ENCODE peak calls at places on chromosomes 3 and 15, in ten cellular contexts. L is heart left ventricle, T is lower leg skin, S is ovary, D is stomach, F is transverse colon, Q is breast epithelium, B is gastrocnemius medialis, G is NB4, H is esophagus squamous epithelium. C is an unnamed sample.

GRCh38 chr15:23687143-23687470 is at the start of gene NDN:
- DNase-seq in H (no peak), G (no peak), T (no peak), F (peak; percentile 41), B (no peak), S (peak; percentile 71), Q (no peak), L (peak; percentile 47), D (peak; percentile 43), C (no peak)

GRCh38 chr3:153209596-153209995 is 47.6 kb downstream of the RAP2B start:
- DNase-seq in G (peak; percentile 94), B (no peak), T (no peak), F (no peak), H (no peak), D (no peak), Q (no peak), S (no peak), L (peak; percentile 50), C (no peak)

GRCh38 chr3:111859061-111859973 is at the start of gene PHLDB2:
- DNase-seq in F (peak; percentile 56), S (peak; percentile 79), H (no peak), G (peak; percentile 5), L (peak; percentile 88), T (peak; percentile 95), B (peak; percentile 24), Q (peak; percentile 91), D (peak; percentile 45), C (no peak)

GRCh38 chr3:120172070-120172469 is 77.8 kb upstream of the GSK3B start:
- DNase-seq in G (no peak), Q (no peak), B (peak; percentile 11), D (no peak), L (no peak), T (no peak), F (no peak), S (no peak), H (no peak), C (peak; percentile 69)

GRCh38 chr3:152779649-152780048 is 55.3 kb upstream of the P2RY1 start:
- DNase-seq in B (no peak), G (no peak), D (no peak), L (no peak), Q (no peak), F (no peak), S (no peak), T (no peak), H (no peak), C (no peak)

GRCh38 chr3:150956376-150956775 is 16.2 kb downstream of the CLRN1 start:
- DNase-seq in Q (no peak), H (no peak), F (no peak), T (no peak), D (no peak), S (no peak), L (no peak), G (peak; percentile 14), B (no peak), C (no peak)

GRCh38 chr15:25738171-25738792 is 124.8 kb downstream of the ATP10A start:
- DNase-seq in B (no peak), G (peak; percentile 70), Q (no peak), D (no peak), L (no peak), T (no peak), F (no peak), H (no peak), S (no peak), C (peak; percentile 87)

GRCh38 chr3:127694467-127695215 is 21.9 kb downstream of the ABTB1 start:
- DNase-seq in G (peak; percentile 65), D (peak; percentile 86), Q (no peak), H (no peak), F (peak; percentile 43), S (peak; percentile 18), B (peak; percentile 74), L (peak; percentile 84), T (no peak), C (no peak)

GRCh38 chr3:114310701-114311100 is 16.9 kb downstream of the TIGIT start:
- DNase-seq in D (no peak), T (no peak), L (no peak), Q (no peak), F (no peak), S (no peak), G (no peak), B (no peak), H (no peak), C (no peak)

GRCh38 chr3:164465172-164465571 is 613.1 kb downstream of the SI start:
- DNase-seq in T (no peak), B (no peak), Q (no peak), D (no peak), S (no peak), F (no peak), G (no peak), L (no peak), H (no peak), C (no peak)

GRCh38 chr3:52532517-52532837 is 1.2 kb downstream of the NT5DC2 start:
- DNase-seq in L (no peak), B (no peak), G (peak; percentile 74), Q (no peak), S (peak; percentile 48), T (peak; percentile 86), H (no peak), F (peak; percentile 62), D (peak; percentile 41), C (no peak)
- TF ChIP-seq POLR2A in L (no peak), B (no peak), G (no peak), Q (no peak), S (no peak), T (no peak), H (no peak), F (no peak), D (no peak), C (no peak)

GRCh38 chr3:194671900-194672808 is at the start of gene LSG1:
- DNase-seq in Q (peak; percentile 86), T (peak; percentile 98), S (peak; percentile 89), F (peak; percentile 94), D (peak; percentile 92), G (peak; percentile 96), L (peak; percentile 92), H (peak; percentile 63), B (peak; percentile 84), C (no peak)
- TF ChIP-seq POLR2A in Q (no peak), T (no peak), S (peak; percentile 47), F (peak; percentile 51), D (no peak), G (no peak), L (peak; percentile 39), H (peak; percentile 29), B (peak; percentile 64), C (no peak)

GRCh38 chr15:66703540-66703941 is 1.5 kb downstream of the SMAD6 start:
- DNase-seq in G (peak; percentile 74), D (peak; percentile 52), F (peak; percentile 46), Q (no peak), T (no peak), B (no peak), S (peak; percentile 57), H (no peak), L (peak; percentile 61), C (no peak)

GRCh38 chr15:66700802-66701421 is 1.1 kb upstream of the SMAD6 start:
- DNase-seq in F (peak; percentile 97), T (peak; percentile 98), G (peak; percentile 95), S (peak; percentile 97), D (peak; percentile 97), L (peak; percentile 97), B (peak; percentile 92), H (peak; percentile 44), Q (peak; percentile 94), C (peak; percentile 94)

GRCh38 chr15:66701422-66702034 is 508 bp upstream of the SMAD6 start:
- DNase-seq in L (peak; percentile 77), T (peak; percentile 91), H (no peak), B (no peak), S (peak; percentile 69), Q (peak; percentile 26), F (peak; percentile 54), G (no peak), D (peak; percentile 33), C (no peak)

GRCh38 chr15:66702770-66703539 is 919 bp downstream of the SMAD6 start:
- DNase-seq in G (peak; percentile 64), Q (no peak), F (peak; percentile 29), L (no peak), T (no peak), H (no peak), B (no peak), D (peak; percentile 36), S (no peak), C (no peak)

DNA sequence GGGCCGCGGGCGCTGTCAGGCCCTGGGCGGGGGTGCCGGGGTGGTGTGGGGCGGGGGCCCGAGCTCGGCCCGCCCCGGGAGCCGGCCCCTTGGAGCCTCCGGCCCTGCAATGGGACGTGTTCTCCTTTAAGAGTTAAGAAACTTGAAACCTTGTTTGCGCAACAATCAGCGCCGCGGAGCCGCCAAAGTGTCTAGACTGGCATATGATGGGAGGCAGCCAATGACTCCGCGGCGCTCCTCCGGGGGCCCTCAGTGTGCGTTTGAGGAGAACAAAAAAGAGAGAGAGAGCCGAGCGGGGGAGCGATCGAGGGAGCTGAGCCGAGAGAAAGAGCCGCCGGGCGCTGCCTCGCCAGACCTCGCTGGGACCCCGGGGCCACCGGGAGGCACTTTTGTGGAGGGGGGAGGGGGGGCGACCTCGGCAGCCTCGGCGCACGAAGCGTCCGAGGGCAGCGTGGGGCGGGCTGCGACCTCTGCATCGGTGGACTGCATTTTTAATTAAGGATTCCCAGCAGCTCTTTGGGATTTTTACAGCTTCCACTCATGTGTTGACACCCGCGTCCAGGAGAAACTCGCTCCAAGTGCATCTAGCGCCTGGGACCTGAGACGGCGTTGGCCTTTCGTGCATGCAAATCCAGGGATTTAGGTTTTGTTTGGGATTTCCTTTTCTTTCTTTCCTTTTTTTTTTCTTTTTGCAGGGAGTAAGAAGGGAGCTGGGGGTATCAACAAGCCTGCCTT is at the start of gene SMAD6:
- DNase-seq in H (peak; percentile 59), B (peak; percentile 78), Q (peak; percentile 87), D (peak; percentile 96), L (peak; percentile 97), F (peak; percentile 94), S (peak; percentile 96), G (peak; percentile 99), T (peak; percentile 99), C (peak; percentile 98)
- TF ChIP-seq POLR2A in H (no peak), B (peak; percentile 18), Q (peak; percentile 23), D (no peak), L (peak; percentile 79), F (peak; percentile 57), S (peak; percentile 49), G (peak; percentile 70), T (no peak), C (peak; percentile 11)

GRCh38 chr3:126685493-126685892 is 18.5 kb upstream of the CHCHD6 start:
- DNase-seq in L (no peak), B (no peak), F (no peak), G (no peak), S (no peak), T (no peak), D (no peak), H (no peak), Q (no peak), C (no peak)

GRCh38 chr3:126682046-126682445 is 22.0 kb upstream of the CHCHD6 start:
- DNase-seq in S (no peak), F (no peak), B (no peak), T (no peak), L (no peak), Q (no peak), H (no peak), D (no peak), G (no peak), C (peak; percentile 44)

GRCh38 chr3:126683069-126683468 is 21.0 kb upstream of the CHCHD6 start:
- DNase-seq in L (no peak), B (no peak), Q (no peak), S (no peak), D (no peak), G (no peak), F (no peak), T (no peak), H (no peak), C (no peak)

GRCh38 chr3:126683506-126683905 is 20.5 kb upstream of the CHCHD6 start:
- DNase-seq in L (no peak), B (no peak), D (no peak), G (no peak), Q (no peak), F (no peak), T (no peak), S (no peak), H (no peak), C (peak; percentile 80)

GRCh38 chr3:126685041-126685440 is 19.0 kb upstream of the CHCHD6 start:
- DNase-seq in B (no peak), L (no peak), G (no peak), T (no peak), F (no peak), D (no peak), S (no peak), H (no peak), Q (no peak), C (no peak)
- TF ChIP-seq POLR2A in B (no peak), L (no peak), G (no peak), T (no peak), F (no peak), D (no peak), S (no peak), H (no peak), Q (no peak), C (no peak)